ENCODE peak calls at places on chromosomes 11 and 22, in nine cellular contexts. U, I, E, H, L, Y, N, Q and Z are unnamed samples.

GRCh38 chr22:33925194-33925593 is 4.9 kb upstream of the LARGE1 start:
- DNase-seq in L (no peak), U (no peak), Q (no peak), Y (no peak), I (no peak), H (no peak), E (no peak), N (no peak), Z (no peak)

GRCh38 chr11:96317576-96317975 is 25.4 kb downstream of the MAML2 start:
- DNase-seq in H (no peak), E (no peak), I (no peak), U (no peak), L (no peak), Q (no peak), Y (no peak), N (no peak), Z (no peak)

GRCh38 chr11:130216591-130217132 is 57.1 kb downstream of the ST14 start:
- DNase-seq in I (no peak), Q (no peak), H (no peak), L (no peak), E (no peak), Y (no peak), N (no peak), U (no peak), Z (no peak)

GRCh38 chr11:71251761-71252433 is 480 bp downstream of the SHANK2 start:
- DNase-seq in Y (no peak), U (peak; percentile 53), N (peak; percentile 41), I (no peak), Q (peak; percentile 8), H (no peak), E (peak; percentile 47), L (peak; percentile 57), Z (no peak)

GRCh38 chr22:35054064-35054463 is 11.9 kb upstream of the ISX start:
- DNase-seq in U (no peak), H (no peak), I (no peak), Y (no peak), N (no peak), E (no peak), Q (no peak), L (no peak), Z (no peak)

GRCh38 chr11:122646549-122647340 is 8.8 kb upstream of the UBASH3B start:
- DNase-seq in N (no peak), Y (no peak), E (peak; percentile 63), I (no peak), Q (no peak), U (peak; percentile 67), H (no peak), L (no peak), Z (no peak)

GRCh38 chr22:39236321-39237275 is 8.2 kb downstream of the PDGFB start:
- DNase-seq in E (no peak), H (no peak), U (peak; percentile 78), N (no peak), Q (no peak), I (no peak), Y (peak; percentile 35), L (no peak), Z (no peak)

GRCh38 chr11:122723576-122723975 is 68.1 kb downstream of the UBASH3B start:
- DNase-seq in L (no peak), N (no peak), Q (no peak), E (no peak), Y (no peak), I (no peak), H (no peak), U (no peak), Z (no peak)

GRCh38 chr22:20937031-20937793 is 20.0 kb downstream of the CRKL start:
- DNase-seq in E (no peak), H (no peak), U (no peak), Y (no peak), N (no peak), Q (no peak), I (no peak), L (no peak), Z (no peak)

GRCh38 chr11:18243783-18244362 is 4.6 kb downstream of the SAA2 start:
- DNase-seq in Y (peak; percentile 37), L (peak; percentile 47), H (peak; percentile 73), E (peak; percentile 77), I (peak; percentile 19), N (peak; percentile 70), U (peak; percentile 70), Q (peak; percentile 81), Z (peak; percentile 22)

GRCh38 chr11:103898577-103899336 is 137.7 kb upstream of the DDI1 start:
- DNase-seq in Q (peak; percentile 78), E (no peak), I (no peak), N (no peak), U (no peak), L (no peak), Y (no peak), H (no peak), Z (no peak)

GRCh38 chr11:119363874-119364590 is 17.5 kb downstream of the USP2 start:
- DNase-seq in H (no peak), I (no peak), L (peak; percentile 51), Y (peak; percentile 22), N (peak; percentile 90), U (peak; percentile 23), Q (peak; percentile 83), E (peak; percentile 91), Z (no peak)

GRCh38 chr11:19194620-19195308 is 7.0 kb downstream of the CSRP3 start:
- DNase-seq in Q (no peak), U (no peak), N (no peak), H (no peak), L (no peak), Y (no peak), I (no peak), E (no peak), Z (no peak)

GRCh38 chr11:120273432-120273831 is 33.5 kb downstream of the POU2F3 start:
- DNase-seq in Q (no peak), L (no peak), I (no peak), H (no peak), N (no peak), E (no peak), U (no peak), Y (no peak), Z (no peak)

GRCh38 chr11:70029115-70029830 is 48.8 kb upstream of the ANO1 start:
- DNase-seq in E (no peak), U (no peak), Q (no peak), Y (no peak), I (no peak), N (no peak), H (no peak), L (no peak), Z (no peak)

GRCh38 chr22:50544078-50544745 is 1.5 kb upstream of the KLHDC7B start:
- DNase-seq in U (no peak), I (no peak), H (no peak), E (peak; percentile 88), N (peak; percentile 94), L (peak; percentile 84), Q (peak; percentile 66), Y (no peak), Z (no peak)

GRCh38 chr11:134658481-134659080 is 246.5 kb upstream of the B3GAT1 start:
- DNase-seq in I (no peak), H (no peak), E (no peak), L (no peak), N (peak; percentile 2), Q (no peak), Y (no peak), U (no peak), Z (no peak)

GRCh38 chr22:46701262-46701661 is 36.8 kb downstream of the CERK start:
- DNase-seq in U (no peak), E (no peak), Y (no peak), H (no peak), L (no peak), Q (no peak), N (no peak), I (no peak), Z (no peak)

GRCh38 chr22:30043181-30043580 is 37.1 kb upstream of the HORMAD2 start:
- DNase-seq in I (no peak), U (peak; percentile 33), L (no peak), H (no peak), E (no peak), Q (no peak), N (no peak), Y (no peak), Z (no peak)

GRCh38 chr11:120551191-120551590 is 39.6 kb downstream of the GRIK4 start:
- DNase-seq in Q (no peak), H (no peak), U (no peak), L (no peak), Y (no peak), N (no peak), E (no peak), I (no peak), Z (no peak)

GRCh38 chr11:96278039-96278897 is 64.7 kb downstream of the MAML2 start:
- DNase-seq in N (no peak), H (no peak), Q (no peak), I (no peak), L (no peak), Y (no peak), E (no peak), U (no peak), Z (no peak)

GRCh38 chr22:42745118-42745517 is 24.4 kb upstream of the A4GALT start:
- DNase-seq in U (no peak), N (no peak), Q (no peak), Y (no peak), H (peak; percentile 69), E (peak; percentile 48), L (no peak), I (no peak), Z (no peak)

GRCh38 chr22:43326342-43326825 is 16.8 kb downstream of the SCUBE1 start:
- DNase-seq in Q (no peak), N (peak; percentile 71), L (no peak), Y (no peak), H (no peak), E (no peak), U (no peak), I (no peak), Z (no peak)

GRCh38 chr11:92111291-92111690 is 113.3 kb upstream of the FAT3 start:
- DNase-seq in N (no peak), H (no peak), L (no peak), Y (no peak), Q (no peak), E (no peak), I (no peak), U (no peak), Z (no peak)

GRCh38 chr11:128482512-128483191 is 104.7 kb downstream of the ETS1 start:
- DNase-seq in N (no peak), L (no peak), Y (no peak), H (no peak), E (peak; percentile 63), Q (no peak), U (no peak), I (no peak), Z (no peak)

GRCh38 chr22:20199413-20199842 is 48.6 kb upstream of the CCDC188 start:
- DNase-seq in I (no peak), Y (no peak), N (no peak), L (no peak), E (no peak), H (no peak), Q (no peak), U (no peak), Z (no peak)

GRCh38 chr11:1297011-1297575 is 12.3 kb downstream of the TOLLIP start:
- DNase-seq in E (no peak), H (no peak), U (no peak), Q (no peak), L (no peak), N (no peak), Y (no peak), I (no peak), Z (no peak)

GRCh38 chr11:8083088-8083395 is 2.0 kb downstream of the TUB start:
- DNase-seq in H (no peak), E (no peak), L (no peak), N (no peak), Q (no peak), Y (no peak), U (no peak), I (no peak), Z (no peak)

GRCh38 chr11:43639224-43639623 is 41.3 kb upstream of the HSD17B12 start:
- DNase-seq in N (no peak), L (no peak), I (no peak), Q (no peak), H (no peak), E (no peak), U (no peak), Y (no peak), Z (no peak)

GRCh38 chr11:2744166-2744565 is 44.4 kb upstream of the KCNQ1OT1 start:
- DNase-seq in E (no peak), U (no peak), N (no peak), I (no peak), Y (no peak), H (no peak), L (no peak), Q (no peak), Z (no peak)

GRCh38 chr22:38927033-38927789 is 30.2 kb upstream of the APOBEC3A start:
- DNase-seq in H (no peak), N (peak; percentile 92), E (peak; percentile 61), Q (no peak), Y (peak; percentile 35), U (no peak), I (no peak), L (peak; percentile 70), Z (no peak)